ENCODE peak calls at places on chromosomes 7 and 10, in six cellular contexts. D is stimulated activated CD4-positive, alpha-beta T cell treated with anti-CD3 and anti-CD28 coated beads, TNF-alpha, amount 100 ng/mL, for 48 hours; V is NCI-H1105; I is amniotic epithelial cell; R is AG20443; M is substantia nigra. N is an unnamed sample.

GRCh38 chr7:517848-518629 is 1.6 kb downstream of the PDGFA start:
- DNase-seq in V (peak), I (peak), D (no peak), M (peak), R (peak), N (no peak)

GRCh38 chr7:5627745-5628547 is 153.5 kb downstream of the RNF216 start:
- DNase-seq in I (no peak), D (no peak), R (no peak), M (no peak), V (no peak), N (no peak)

GRCh38 chr7:79034733-79035132 is 418.7 kb downstream of the MAGI2 start:
- DNase-seq in M (no peak), D (no peak), I (no peak), V (peak), R (no peak), N (no peak)

GRCh38 chr10:22391605-22392004 is 46.3 kb downstream of the SPAG6 start:
- DNase-seq in I (no peak), M (no peak), R (no peak), D (no peak), V (no peak), N (no peak)

GRCh38 chr10:62046522-62047239 is 145.2 kb downstream of the ARID5B start:
- DNase-seq in I (peak), M (no peak), D (no peak), R (no peak), V (no peak), N (no peak)

GRCh38 chr7:144587701-144588100 is 184.2 kb upstream of the NOBOX start:
- DNase-seq in M (no peak), I (no peak), R (no peak), D (no peak), V (no peak), N (no peak)

GRCh38 chr7:89623018-89623672 is 531.1 kb upstream of the STEAP1 start:
- DNase-seq in R (peak), M (no peak), V (peak), I (peak), D (no peak), N (no peak)

GRCh38 chr7:155848691-155849690 is 36.7 kb upstream of the SHH start:
- DNase-seq in R (no peak), I (no peak), D (no peak), V (no peak), M (no peak), N (no peak)

GRCh38 chr7:90256778-90257177 is 11.8 kb downstream of the CFAP69 start:
- DNase-seq in V (no peak), D (no peak), R (peak), M (no peak), I (no peak), N (no peak)